ENCODE peak calls at places on chromosomes 13 and 19, in nine cellular contexts. D is EL; O is NCI-H774; C is non-pigmented ciliary epithelial cell; Z is NB4; J is fibroblast of gingiva; W is neural crest cell; K is stomach; A is stimulated activated CD8-positive, alpha-beta memory T cell treated with anti-CD3 and anti-CD28 coated beads, Interleukin-7, amount 100 ng/mL, for 1 hour. X is an unnamed sample.

GRCh38 chr19:45569619-45570421 is 14.8 kb downstream of the OPA3 start:
- DNase-seq in O (no peak), K (peak), D (peak), J (peak), A (no peak), W (peak), Z (peak), C (no peak), X (peak)

GRCh38 chr13:38990693-38991092 is at the start of gene STOML3:
- DNase-seq in C (no peak), Z (no peak), J (no peak), K (no peak), W (no peak), O (no peak), A (no peak), D (no peak), X (no peak)

GRCh38 chr13:108176685-108177274 is 38.6 kb downstream of the LIG4 start:
- DNase-seq in D (peak), K (peak), C (no peak), O (no peak), Z (peak), A (peak), J (no peak), W (peak), X (peak)

GRCh38 chr13:43087960-43088580 is 64.7 kb downstream of the DNAJC15 start:
- DNase-seq in D (no peak), W (no peak), Z (no peak), O (no peak), K (no peak), J (peak), C (no peak), A (no peak), X (no peak)

GRCh38 chr13:106609116-106609515 is 41.2 kb upstream of the ARGLU1 start:
- DNase-seq in J (no peak), K (no peak), D (no peak), O (no peak), Z (no peak), A (no peak), W (no peak), C (no peak), X (no peak)

GRCh38 chr19:15875075-15875474 is 22.8 kb downstream of the CYP4F2 start:
- DNase-seq in C (no peak), O (peak), D (no peak), K (no peak), W (no peak), Z (peak), J (no peak), A (no peak), X (no peak)

GRCh38 chr13:34750078-34750703 is 191.9 kb upstream of the NBEA start:
- DNase-seq in C (no peak), Z (no peak), O (peak), J (no peak), K (no peak), W (no peak), D (no peak), A (no peak), X (no peak)

GRCh38 chr19:38650911-38651584 is 3.6 kb downstream of the ACTN4 start:
- DNase-seq in W (no peak), Z (peak), D (peak), K (no peak), O (no peak), C (no peak), J (peak), A (no peak), X (no peak)

GRCh38 chr19:1206063-1206732 is 620 bp downstream of the STK11 start:
- DNase-seq in O (no peak), C (no peak), J (no peak), D (no peak), A (no peak), Z (no peak), W (no peak), K (no peak), X (no peak)

GRCh38 chr13:34246511-34246910 is 428.6 kb downstream of the RFC3 start:
- DNase-seq in C (no peak), K (no peak), A (no peak), Z (peak), O (no peak), J (no peak), D (peak), W (no peak), X (no peak)

GRCh38 chr19:2132731-2133490 is 18.5 kb downstream of the AP3D1 start:
- DNase-seq in D (no peak), K (no peak), O (no peak), W (no peak), A (no peak), C (no peak), Z (no peak), J (no peak), X (no peak)

GRCh38 chr19:18969953-18970659 is 29.1 kb upstream of the HOMER3 start:
- DNase-seq in C (no peak), K (no peak), O (no peak), Z (peak), J (peak), D (no peak), W (no peak), A (no peak), X (no peak)

GRCh38 chr13:98202026-98202425 is 25.0 kb upstream of the RNF113B start:
- DNase-seq in Z (peak), O (no peak), J (no peak), D (no peak), K (peak), W (peak), A (no peak), C (no peak), X (no peak)

GRCh38 chr19:42216653-42217521 is 590 bp downstream of the DEDD2 start:
- DNase-seq in J (peak), Z (peak), C (no peak), D (peak), A (no peak), K (peak), O (peak), W (peak), X (peak)

GRCh38 chr19:47581605-47582319 is 8.8 kb upstream of the ZNF541 start:
- DNase-seq in Z (no peak), A (no peak), O (no peak), K (peak), C (no peak), J (no peak), D (no peak), W (no peak), X (no peak)

GRCh38 chr19:34345934-34346333 is 19.1 kb upstream of the GPI start:
- DNase-seq in D (peak), Z (peak), K (peak), A (peak), J (peak), C (no peak), W (peak), O (peak), X (peak)

GRCh38 chr19:41328157-41328817 is 18.3 kb downstream of the CCDC97 start:
- DNase-seq in Z (no peak), C (no peak), O (no peak), W (no peak), K (no peak), A (no peak), J (no peak), D (no peak), X (no peak)

GRCh38 chr13:97241761-97242160 is 19.6 kb downstream of the MBNL2 start:
- DNase-seq in J (no peak), A (no peak), W (no peak), K (no peak), O (no peak), C (no peak), Z (no peak), D (no peak), X (no peak)

GRCh38 chr13:37869506-37869755 is 141 bp downstream of the TRPC4 start:
- DNase-seq in Z (no peak), W (no peak), K (no peak), D (no peak), O (no peak), J (no peak), C (no peak), A (no peak), X (no peak)

GRCh38 chr19:17996826-17997316 is 11.1 kb upstream of the ARRDC2 start:
- DNase-seq in D (peak), C (no peak), O (peak), A (peak), K (peak), Z (peak), W (peak), J (peak), X (peak)

GRCh38 chr19:17294051-17294891 is 9.0 kb downstream of the ABHD8 start:
- DNase-seq in J (no peak), A (no peak), W (peak), C (no peak), Z (peak), K (no peak), D (peak), O (no peak), X (peak)

GRCh38 chr19:29672933-29673336 is 7.7 kb downstream of the PLEKHF1 start:
- DNase-seq in Z (no peak), O (no peak), D (no peak), W (no peak), A (peak), C (no peak), K (peak), J (no peak), X (peak)

GRCh38 chr19:39405930-39406655 is 554 bp upstream of the ZFP36 start:
- DNase-seq in Z (peak), O (no peak), J (no peak), A (peak), D (no peak), C (no peak), W (no peak), K (no peak), X (peak)

GRCh38 chr13:24997367-24997967 is 98.5 kb upstream of the PABPC3 start:
- DNase-seq in D (peak), C (no peak), A (no peak), Z (peak), J (peak), W (peak), K (no peak), O (no peak), X (no peak)

GRCh38 chr13:33730147-33730546 is 87.8 kb upstream of the RFC3 start:
- DNase-seq in J (no peak), W (no peak), A (no peak), O (no peak), K (no peak), C (no peak), Z (peak), D (no peak), X (peak)

GRCh38 chr19:34661357-34661756 is 15.6 kb downstream of the SCGB2B2 start:
- DNase-seq in C (no peak), Z (no peak), A (no peak), O (no peak), D (no peak), K (peak), W (no peak), J (no peak), X (no peak)

GRCh38 chr13:84088996-84089395 is 206.7 kb upstream of the SLITRK1 start:
- DNase-seq in Z (no peak), J (no peak), K (no peak), W (no peak), C (no peak), A (no peak), D (no peak), O (no peak), X (no peak)

GRCh38 chr13:20998649-20999415 is 62.6 kb downstream of the LATS2 start:
- DNase-seq in D (no peak), K (no peak), C (no peak), A (no peak), O (no peak), J (no peak), Z (no peak), W (no peak), X (no peak)

GRCh38 chr19:56619131-56619530 is 23.8 kb upstream of the SMIM17 start:
- DNase-seq in C (no peak), W (no peak), O (no peak), D (no peak), Z (no peak), K (no peak), J (no peak), A (no peak), X (no peak)

GRCh38 chr19:33376423-33376822 is 2.9 kb downstream of the CEBPG start:
- DNase-seq in W (no peak), O (no peak), Z (no peak), J (peak), A (no peak), C (peak), K (peak), D (peak), X (no peak)

GRCh38 chr19:42075364-42075615 is 676 bp upstream of the ZNF574 start:
- DNase-seq in J (no peak), O (no peak), D (no peak), W (no peak), K (no peak), C (no peak), Z (no peak), A (no peak), X (no peak)

GRCh38 chr19:55005684-55006488 is 32.2 kb downstream of the GP6 start:
- DNase-seq in O (no peak), D (peak), K (no peak), W (peak), C (peak), J (no peak), A (peak), Z (peak), X (peak)

GRCh38 chr19:6674868-6675305 is 4.9 kb upstream of the TNFSF14 start:
- DNase-seq in D (peak), J (peak), K (peak), Z (peak), C (peak), O (no peak), W (peak), A (peak), X (peak)

GRCh38 chr19:4326837-4327251 is 11.8 kb downstream of the STAP2 start:
- DNase-seq in W (no peak), D (no peak), C (no peak), A (no peak), J (no peak), K (no peak), O (no peak), Z (peak), X (no peak)

GRCh38 chr13:24540236-24541126 is 27.9 kb upstream of the PARP4 start:
- DNase-seq in K (no peak), C (no peak), Z (peak), D (no peak), J (no peak), W (peak), A (no peak), O (no peak), X (no peak)

GRCh38 chr19:39563408-39563807 is 23.4 kb upstream of the EID2 start:
- DNase-seq in J (no peak), O (no peak), A (no peak), K (no peak), D (peak), Z (no peak), C (no peak), W (no peak), X (no peak)